ENCODE peak calls at places on chromosomes 1 and 21, in seven cellular contexts. R is IMR-90, H is breast epithelium, F is RWPE1, J is OCI-LY7, N is PC-9, C is heart left ventricle. O is an unnamed sample.

GRCh38 chr1:187481581-187482148 is 652.9 kb downstream of the PLA2G4A start:
- DNase-seq in R (no peak), H (no peak), F (no peak), J (no peak), N (no peak), C (no peak), O (no peak)

GRCh38 chr1:211870156-211870555 is 39.6 kb upstream of the LPGAT1 start:
- DNase-seq in R (no peak), H (no peak), F (no peak), J (no peak), N (no peak), C (no peak), O (no peak)

GRCh38 chr1:25556791-25557476 is 13.5 kb downstream of the LDLRAP1 start:
- DNase-seq in R (peak; percentile 41), H (no peak), F (peak; percentile 72), J (no peak), N (peak; percentile 73), C (no peak), O (no peak)

GRCh38 chr1:45205910-45206721 is at the start of gene ZSWIM5:
- DNase-seq in R (peak; percentile 42), H (peak; percentile 33), F (peak; percentile 45), J (peak; percentile 74), N (peak; percentile 65), C (peak; percentile 63), O (peak; percentile 87)

GRCh38 chr1:221921936-221922335 is 180.0 kb upstream of the DUSP10 start:
- DNase-seq in R (peak; percentile 49), H (no peak), F (peak; percentile 17), J (no peak), N (no peak), C (no peak), O (no peak)

GRCh38 chr1:147078606-147079399 is 93.5 kb downstream of the PRKAB2 start:
- DNase-seq in R (no peak), H (no peak), F (no peak), J (no peak), N (no peak), C (no peak), O (peak; percentile 57)

GRCh38 chr1:219527994-219528393 is 84.9 kb downstream of the ZC3H11B start:
- DNase-seq in R (no peak), H (no peak), F (no peak), J (no peak), N (no peak), C (no peak), O (no peak)

GRCh38 chr1:46719689-46720088 is 775 bp upstream of the EFCAB14 start:
- DNase-seq in R (no peak), H (no peak), F (no peak), J (no peak), N (peak; percentile 60), C (no peak), O (no peak)

GRCh38 chr1:209866201-209866600 is 38.4 kb downstream of the UTP25 start:
- DNase-seq in R (no peak), H (no peak), F (no peak), J (no peak), N (no peak), C (no peak), O (no peak)

GRCh38 chr1:165381745-165382530 is 25.4 kb upstream of the LMX1A start:
- DNase-seq in R (no peak), H (no peak), F (no peak), J (no peak), N (no peak), C (no peak), O (no peak)

GRCh38 chr21:45768741-45769049 is 125.2 kb downstream of the PCBP3 start:
- DNase-seq in R (no peak), H (no peak), F (no peak), J (no peak), N (no peak), C (no peak), O (no peak)

GRCh38 chr1:8293141-8293540 is 24.8 kb upstream of the SLC45A1 start:
- DNase-seq in R (no peak), H (no peak), F (peak; percentile 24), J (no peak), N (no peak), C (no peak), O (no peak)
- TF ChIP-seq CTCF in R (no peak), H (no peak), F (no peak), J (no peak), N (no peak), C (no peak), O (no peak)

DNA sequence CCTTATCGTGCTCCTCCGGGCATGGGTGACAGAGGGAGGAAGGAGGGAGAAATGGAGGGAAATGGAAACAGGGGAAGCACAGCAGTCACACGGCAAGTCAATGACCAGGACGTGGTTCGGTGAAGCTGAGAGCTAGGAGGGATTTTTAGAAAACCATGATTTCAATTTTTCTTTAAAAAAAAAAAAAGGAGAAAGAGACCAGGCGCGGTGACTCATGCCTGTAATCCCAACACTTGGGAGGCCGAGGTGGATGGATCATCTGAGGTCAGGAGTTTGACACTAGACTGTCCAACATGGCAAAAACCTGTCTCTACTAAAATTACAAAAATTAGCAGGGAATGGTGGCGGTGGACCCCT is 776 bp upstream of the TNFRSF9 start:
- DNase-seq in R (peak; percentile 46), H (no peak), F (no peak), J (no peak), N (peak; percentile 11), C (no peak), O (no peak)
- H3K27ac ChIP-seq in R (no peak overlapping the region), H (no peak overlapping the region), F (no peak overlapping the region), J (no peak overlapping the region), N (no peak overlapping the region), C (no peak overlapping the region), O (no peak overlapping the region)

GRCh38 chr1:168755800-168756418 is 26.9 kb upstream of the DPT start:
- DNase-seq in R (no peak), H (no peak), F (no peak), J (no peak), N (no peak), C (no peak), O (peak; percentile 62)

GRCh38 chr1:168752171-168752570 is 23.2 kb upstream of the DPT start:
- DNase-seq in R (no peak), H (no peak), F (no peak), J (no peak), N (no peak), C (no peak), O (no peak)

DNA sequence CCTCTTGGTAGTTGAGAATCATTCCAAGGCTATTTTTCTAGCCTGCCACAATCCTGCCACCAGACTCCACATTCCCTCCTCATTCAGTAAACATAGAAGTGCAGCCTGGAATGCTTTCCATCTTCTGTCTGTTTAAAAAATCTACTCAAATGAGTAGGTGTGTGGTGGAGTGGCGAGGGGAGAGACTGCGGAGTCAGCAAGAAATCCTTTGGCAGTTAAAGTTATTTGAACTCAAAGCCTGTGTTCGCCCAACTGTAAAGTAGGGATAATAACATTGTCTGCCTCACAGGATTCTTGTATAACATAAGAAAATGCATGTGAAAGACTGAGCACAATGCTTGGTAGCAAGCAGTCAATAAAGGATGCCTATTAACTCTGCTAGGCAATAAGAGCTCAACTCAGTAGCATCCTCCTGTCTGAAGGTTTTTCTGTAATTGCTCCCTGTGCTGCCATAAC is 22.2 kb upstream of the DPT start:
- DNase-seq in R (no peak), H (no peak), F (no peak), J (no peak), N (no peak), C (no peak), O (no peak)
- TF ChIP-seq CTCF in R (no peak), H (no peak), F (no peak), J (no peak), N (no peak), C (no peak), O (no peak)

GRCh38 chr1:94282143-94282711 is 44.8 kb upstream of the ARHGAP29 start:
- DNase-seq in R (no peak), H (no peak), F (no peak), J (no peak), N (no peak), C (no peak), O (no peak)

GRCh38 chr1:94279462-94279861 is 42.1 kb upstream of the ARHGAP29 start:
- DNase-seq in R (no peak), H (no peak), F (no peak), J (no peak), N (no peak), C (no peak), O (no peak)

GRCh38 chr1:94280541-94280940 is 43.2 kb upstream of the ARHGAP29 start:
- DNase-seq in R (no peak), H (no peak), F (no peak), J (no peak), N (no peak), C (no peak), O (no peak)

GRCh38 chr1:94283462-94283861 is 46.1 kb upstream of the ARHGAP29 start:
- DNase-seq in R (no peak), H (no peak), F (no peak), J (no peak), N (no peak), C (no peak), O (no peak)

DNA sequence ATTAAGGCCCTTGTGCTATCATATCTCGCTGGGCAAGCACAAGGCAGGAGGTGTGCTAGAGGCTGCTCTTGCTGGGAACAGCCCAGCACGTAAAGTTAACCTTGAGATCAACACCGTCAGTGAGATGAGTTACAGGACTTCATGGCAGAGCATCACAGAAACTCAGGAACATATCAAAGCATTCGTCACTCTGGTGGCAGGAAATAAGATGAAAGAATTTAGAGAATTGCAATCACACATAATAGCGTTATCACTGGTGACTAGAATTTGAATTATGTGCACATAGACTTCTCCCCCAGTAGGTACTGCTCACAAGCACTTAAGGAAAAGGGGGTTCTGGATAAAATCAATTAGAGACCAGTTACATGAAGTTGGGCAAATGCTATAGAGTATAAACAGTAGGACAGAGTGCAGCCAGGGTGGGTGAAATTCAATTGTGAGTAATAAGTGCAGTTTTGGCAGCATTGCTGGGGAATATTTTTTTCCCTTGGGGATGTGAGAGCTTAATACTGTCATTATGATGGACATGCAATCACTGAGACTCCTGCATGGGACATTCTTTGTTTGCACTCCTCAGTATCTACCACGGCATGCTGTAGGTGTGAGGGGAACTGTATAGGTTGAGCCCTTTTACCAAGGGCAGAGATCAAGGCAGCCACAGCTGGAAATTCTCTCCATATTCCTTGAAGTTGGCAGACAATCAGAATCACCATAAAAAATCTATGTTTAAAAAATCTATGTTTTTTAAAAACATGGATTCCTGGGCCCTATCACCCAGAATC is 44.2 kb upstream of the ARHGAP29 start:
- DNase-seq in R (no peak), H (no peak), F (no peak), J (no peak), N (no peak), C (no peak), O (no peak)
- H3K27ac ChIP-seq in R (no peak overlapping the region), H (no peak overlapping the region), F (no peak overlapping the region), J (no peak overlapping the region), N (no peak overlapping the region), C (no peak overlapping the region), O (no peak overlapping the region)

DNA sequence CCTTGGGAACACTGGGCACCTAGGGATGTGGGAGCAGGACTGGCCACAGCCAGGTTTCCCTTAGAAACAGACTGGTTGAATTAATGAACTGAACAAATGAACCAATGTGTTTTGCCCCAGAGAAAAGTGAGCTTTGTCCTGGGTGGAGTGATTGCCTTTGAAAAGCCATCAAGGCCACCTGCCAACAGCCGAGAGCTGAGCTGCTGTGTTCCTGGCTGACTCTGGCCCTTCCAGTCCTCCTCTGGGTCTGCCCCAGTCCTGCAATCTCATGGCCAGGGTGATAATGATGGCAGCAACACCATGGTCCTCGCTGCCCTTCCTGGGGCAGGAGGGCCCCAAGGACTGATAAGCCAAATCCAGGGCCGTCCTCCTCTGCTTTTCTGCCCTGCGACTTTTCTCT is 18.2 kb upstream of the GJA9 start:
- DNase-seq in R (no peak), H (no peak), F (no peak), J (no peak), N (no peak), C (peak; percentile 25), O (no peak)
- TF ChIP-seq CTCF in R (no peak), H (no peak), F (no peak), J (no peak), N (no peak), C (no peak), O (no peak)